ENCODE peak calls at places on chromosomes 11 and 22, in ten cellular contexts. B is globus pallidus; E is frontal cortex; D is NCI-H1048; S is non-pigmented ciliary epithelial cell; J is NB4; F is activated naive CD4-positive, alpha-beta T cell; P is heart left ventricle; U is iPS-NIHi11; Q is GF-D8. G is an unnamed sample.
A peak's percentile ranks its signal among the peaks of the same experiment; 100 is the strongest.

GRCh38 chr11:27718346-27718852 is 18.1 kb upstream of the BDNF start:
- DNase-seq in B (no peak), E (no peak), D (no peak), S (no peak), J (no peak), F (no peak), P (no peak), U (peak; percentile 71), Q (no peak), G (peak; percentile 93)

GRCh38 chr11:8017894-8018741 is 31.0 kb downstream of the EIF3F start:
- DNase-seq in B (peak; percentile 34), E (no peak), D (no peak), S (no peak), J (no peak), F (no peak), P (no peak), U (no peak), Q (no peak), G (peak; percentile 43)

GRCh38 chr11:28961726-28962125 is 853.5 kb downstream of the METTL15 start:
- DNase-seq in B (no peak), E (no peak), D (no peak), S (no peak), J (no peak), F (no peak), P (no peak), U (no peak), Q (no peak), G (no peak)

GRCh38 chr22:23183107-23183698 is 2.9 kb downstream of the BCR start:
- DNase-seq in B (peak; percentile 81), E (no peak), D (no peak), S (no peak), J (peak; percentile 61), F (no peak), P (peak; percentile 56), U (peak; percentile 82), Q (peak; percentile 64), G (peak; percentile 96)

GRCh38 chr11:22703040-22703439 is 36.6 kb downstream of the GAS2 start:
- DNase-seq in B (no peak), E (no peak), D (peak; percentile 7), S (peak; percentile 87), J (no peak), F (no peak), P (no peak), U (peak; percentile 32), Q (no peak), G (peak; percentile 33)

GRCh38 chr22:33747576-33748180 is 172.6 kb downstream of the LARGE1 start:
- DNase-seq in B (no peak), E (no peak), D (no peak), S (no peak), J (peak; percentile 5), F (no peak), P (no peak), U (no peak), Q (no peak), G (no peak)

GRCh38 chr11:46075168-46075567 is 46.1 kb downstream of the PHF21A start:
- DNase-seq in B (no peak), E (no peak), D (no peak), S (peak; percentile 11), J (no peak), F (no peak), P (no peak), U (no peak), Q (no peak), G (no peak)

GRCh38 chr22:21736084-21736642 is 569 bp upstream of the YPEL1 start:
- DNase-seq in B (no peak), E (no peak), D (no peak), S (no peak), J (no peak), F (no peak), P (no peak), U (no peak), Q (no peak), G (no peak)

GRCh38 chr11:46665356-46665755 is 35.1 kb downstream of the ARHGAP1 start:
- DNase-seq in B (no peak), E (no peak), D (no peak), S (no peak), J (no peak), F (no peak), P (no peak), U (no peak), Q (no peak), G (no peak)

GRCh38 chr11:108963118-108963517 is 298.2 kb downstream of the DDX10 start:
- DNase-seq in B (no peak), E (no peak), D (no peak), S (no peak), J (no peak), F (no peak), P (no peak), U (no peak), Q (no peak), G (no peak)

GRCh38 chr11:122981388-122982264 is at the start of gene BSX:
- DNase-seq in B (peak; percentile 20), E (no peak), D (peak; percentile 24), S (no peak), J (peak; percentile 80), F (peak; percentile 41), P (peak; percentile 33), U (peak; percentile 90), Q (no peak), G (peak; percentile 95)